ENCODE peak calls at places on chromosomes 12 and 14, in four cellular contexts. A is HEK293T, Z is NCI-H2107, X is iris pigment epithelial cell. C is an unnamed sample.

GRCh38 chr14:105086833-105087307 is 21.6 kb upstream of the GPR132 start:
- DNase-seq in Z (peak), A (peak), X (peak), C (peak)

GRCh38 chr12:97396989-97397388 is 65.6 kb upstream of the RMST start:
- DNase-seq in Z (no peak), X (no peak), A (no peak), C (no peak)

GRCh38 chr12:26870491-26871419 is 37.8 kb upstream of the ITPR2 start:
- DNase-seq in Z (peak), X (peak), A (no peak), C (no peak)

GRCh38 chr14:78486621-78487020 is 316.4 kb downstream of the NRXN3 start:
- DNase-seq in X (no peak), Z (no peak), A (no peak), C (no peak)

GRCh38 chr12:70618371-70618770 is 18.9 kb downstream of the PTPRB start:
- DNase-seq in A (no peak), X (no peak), Z (no peak), C (no peak)

GRCh38 chr12:92574046-92574783 is 128.6 kb upstream of the PLEKHG7 start:
- DNase-seq in Z (no peak), X (peak), A (peak), C (no peak)

GRCh38 chr12:68406134-68406576 is 74.0 kb upstream of the MDM1 start:
- DNase-seq in X (peak), Z (peak), A (peak), C (peak)

GRCh38 chr14:20612403-20612802 is 21.2 kb upstream of the RNASE12 start:
- DNase-seq in A (no peak), X (no peak), Z (no peak), C (no peak)

C was measured in esophagus muscularis mucosa.